ENCODE peak calls at places on chromosomes 11 and 22, in ten cellular contexts. L is HCT116; D is stimulated activated CD4-positive, alpha-beta T cell treated with anti-CD3 and anti-CD28 coated beads, TNF-alpha, amount 100 ng/mL, for 1 hour; U is Caco-2; J is activated CD4-positive, alpha-beta T cell treated with anti-CD3 and anti-CD28 coated beads, Interleukin-2, amount 50 U/mL, for 1 hour; R is T-helper 9 cell; G is NCI-H510A; K is sigmoid colon; C is tibial nerve; Y is non-pigmented ciliary epithelial cell. Z is an unnamed sample.

GRCh38 chr11:24734742-24735141 is 237.9 kb downstream of the LUZP2 start:
- DNase-seq in L (no peak), D (no peak), J (no peak), K (no peak), R (no peak), Y (no peak), G (no peak), C (no peak), U (no peak), Z (no peak)

GRCh38 chr22:22770881-22771280 is 116.7 kb upstream of the IGLL5 start:
- DNase-seq in D (no peak), Y (no peak), U (no peak), K (no peak), J (no peak), C (no peak), R (no peak), L (no peak), G (no peak), Z (no peak)

GRCh38 chr22:39994046-39994565 is 648 bp upstream of the FAM83F start:
- DNase-seq in U (no peak), K (no peak), J (peak; percentile 47), L (no peak), Y (no peak), R (peak; percentile 7), C (no peak), D (no peak), G (no peak), Z (no peak)

GRCh38 chr11:13065200-13065787 is 56.2 kb downstream of the RASSF10 start:
- DNase-seq in G (no peak), R (no peak), D (no peak), C (no peak), K (no peak), L (no peak), U (peak; percentile 44), Y (no peak), J (no peak), Z (no peak)

GRCh38 chr11:35171226-35171625 is 32.3 kb downstream of the CD44 start:
- DNase-seq in C (no peak), U (no peak), Y (no peak), G (no peak), L (no peak), D (no peak), K (no peak), R (no peak), J (no peak), Z (no peak)

GRCh38 chr22:38504731-38505594 is 1.1 kb downstream of the DDX17 start:
- DNase-seq in R (peak; percentile 46), Y (no peak), C (no peak), D (no peak), J (peak; percentile 55), U (peak; percentile 24), K (peak; percentile 78), L (no peak), G (no peak), Z (peak; percentile 72)

GRCh38 chr22:17575151-17575550 is 11.9 kb downstream of the SLC25A18 start:
- DNase-seq in D (no peak), U (no peak), Y (no peak), R (no peak), C (no peak), G (no peak), L (no peak), J (no peak), K (no peak), Z (no peak)

GRCh38 chr11:3824714-3825472 is 15.9 kb downstream of the RHOG start:
- DNase-seq in R (peak; percentile 76), U (peak; percentile 75), G (no peak), Y (no peak), D (peak; percentile 52), L (no peak), K (peak; percentile 73), J (peak; percentile 83), C (no peak), Z (no peak)

GRCh38 chr11:110092577-110093406 is at the start of gene ZC3H12C:
- DNase-seq in L (peak; percentile 77), G (peak; percentile 84), J (peak; percentile 2), K (peak; percentile 95), R (no peak), C (peak; percentile 68), U (peak; percentile 97), D (no peak), Y (no peak), Z (peak; percentile 92)

GRCh38 chr11:131446657-131447056 is 76.2 kb downstream of the NTM start:
- DNase-seq in G (no peak), J (no peak), R (no peak), C (no peak), U (no peak), Y (no peak), L (no peak), D (no peak), K (no peak), Z (no peak)

GRCh38 chr22:46845281-46846153 is 83.1 kb downstream of the TBC1D22A start:
- DNase-seq in K (no peak), D (no peak), L (no peak), C (no peak), R (no peak), G (no peak), U (no peak), J (no peak), Y (no peak), Z (no peak)

GRCh38 chr11:44409558-44410236 is 99.8 kb upstream of the ALX4 start:
- DNase-seq in R (no peak), D (no peak), C (no peak), J (no peak), L (no peak), U (no peak), G (no peak), K (no peak), Y (no peak), Z (no peak)

GRCh38 chr11:130908770-130909625 is 7.3 kb downstream of the SNX19 start:
- DNase-seq in Y (peak; percentile 83), C (no peak), G (no peak), J (no peak), R (no peak), D (no peak), L (no peak), K (no peak), U (no peak), Z (no peak)

GRCh38 chr11:110069158-110069737 is 23.9 kb upstream of the ZC3H12C start:
- DNase-seq in K (peak; percentile 74), G (no peak), C (no peak), J (no peak), D (no peak), Y (no peak), U (no peak), L (peak; percentile 3), R (no peak), Z (no peak)

GRCh38 chr11:43823316-43823715 is 57.3 kb upstream of the ALKBH3 start:
- DNase-seq in J (no peak), K (no peak), Y (no peak), G (no peak), R (no peak), D (no peak), U (no peak), C (no peak), L (no peak), Z (no peak)

GRCh38 chr11:45390407-45390806 is 104.3 kb upstream of the SYT13 start:
- DNase-seq in L (no peak), J (no peak), G (no peak), C (no peak), U (no peak), Y (no peak), K (no peak), R (no peak), D (no peak), Z (no peak)

GRCh38 chr11:19953909-19954308 is 206.4 kb downstream of the DBX1 start:
- DNase-seq in D (no peak), L (peak; percentile 24), C (no peak), G (peak; percentile 20), U (peak; percentile 51), Y (peak; percentile 79), R (no peak), J (no peak), K (no peak), Z (no peak)

GRCh38 chr22:42595434-42595833 is 19.2 kb downstream of the POLDIP3 start:
- DNase-seq in D (no peak), C (no peak), U (no peak), G (no peak), L (no peak), Y (no peak), R (no peak), K (no peak), J (no peak), Z (no peak)

GRCh38 chr11:36352919-36353318 is 56.8 kb downstream of the PRR5L start:
- DNase-seq in K (no peak), L (no peak), G (no peak), J (peak; percentile 42), C (no peak), Y (no peak), D (peak; percentile 40), U (no peak), R (peak; percentile 48), Z (no peak)

GRCh38 chr11:83736689-83737088 is 450.5 kb upstream of the CCDC90B start:
- DNase-seq in R (no peak), D (no peak), U (no peak), G (no peak), Y (no peak), C (no peak), K (no peak), L (no peak), J (no peak), Z (no peak)

GRCh38 chr11:22193348-22194051 is 615 bp downstream of the ANO5 start:
- DNase-seq in U (no peak), R (no peak), Y (no peak), K (peak; percentile 64), J (no peak), D (no peak), C (no peak), L (no peak), G (peak; percentile 25), Z (peak; percentile 14)

GRCh38 chr11:103907548-103908455 is 128.6 kb upstream of the DDI1 start:
- DNase-seq in L (no peak), C (no peak), J (no peak), R (no peak), G (no peak), K (no peak), D (no peak), Y (no peak), U (no peak), Z (no peak)

GRCh38 chr11:18457435-18457834 is 1.8 kb downstream of the LDHAL6A start:
- DNase-seq in U (peak; percentile 47), L (peak; percentile 32), R (no peak), C (no peak), G (no peak), K (no peak), J (no peak), Y (no peak), D (no peak), Z (no peak)

GRCh38 chr11:67464411-67465189 is 4.5 kb downstream of the TMEM134 start:
- DNase-seq in Y (peak; percentile 17), R (peak; percentile 91), G (peak; percentile 33), C (peak; percentile 89), K (peak; percentile 95), D (peak; percentile 87), U (peak; percentile 99), J (peak; percentile 91), L (peak; percentile 81), Z (peak; percentile 92)

GRCh38 chr11:133835258-133836075 is 9.8 kb downstream of the SPATA19 start:
- DNase-seq in L (peak; percentile 47), Y (no peak), J (peak; percentile 17), K (no peak), D (peak; percentile 9), G (no peak), R (no peak), U (peak; percentile 75), C (no peak), Z (no peak)

GRCh38 chr22:21919526-21920307 is 32.9 kb downstream of the PPM1F start:
- DNase-seq in J (no peak), R (no peak), K (no peak), L (no peak), U (no peak), C (no peak), G (no peak), Y (no peak), D (no peak), Z (no peak)

GRCh38 chr11:116927163-116927772 is 89.8 kb upstream of the APOA1 start:
- DNase-seq in U (peak; percentile 69), D (no peak), Y (no peak), L (no peak), G (no peak), R (peak; percentile 17), K (no peak), C (no peak), J (peak; percentile 47), Z (no peak)

GRCh38 chr11:2768471-2769408 is 68.9 kb upstream of the KCNQ1OT1 start:
- DNase-seq in G (no peak), D (no peak), Y (peak; percentile 30), K (peak; percentile 61), J (no peak), R (no peak), L (peak; percentile 38), C (peak; percentile 10), U (no peak), Z (peak; percentile 2)